ENCODE peak calls at places on chromosomes 7 and 10, in five cellular contexts. P, K, F, Z and H are unnamed samples.
A peak's percentile ranks its signal among the peaks of the same experiment; 100 is the strongest.

GRCh38 chr7:130293521-130293920 is 560 bp downstream of the CPA4 start:
- DNase-seq in Z (no peak), K (no peak), P (no peak), F (no peak), H (no peak)

GRCh38 chr7:104956753-104957450 is 57.1 kb upstream of the KMT2E start:
- DNase-seq in Z (peak; percentile 94), P (peak; percentile 72), K (no peak), F (no peak), H (no peak)

GRCh38 chr10:13536674-13537366 is 8.0 kb upstream of the BEND7 start:
- DNase-seq in K (no peak), P (peak; percentile 49), F (peak; percentile 62), Z (peak; percentile 41), H (peak; percentile 74)

GRCh38 chr7:22582860-22583640 is 83.1 kb upstream of the STEAP1B start:
- DNase-seq in Z (peak; percentile 92), K (no peak), P (peak; percentile 93), F (peak; percentile 50), H (peak; percentile 88)

GRCh38 chr7:94183289-94183749 is 179.2 kb upstream of the BET1 start:
- DNase-seq in K (no peak), Z (peak; percentile 100), F (no peak), P (peak; percentile 100), H (peak; percentile 56)

GRCh38 chr7:134637934-134638719 is 8.5 kb upstream of the BPGM start:
- DNase-seq in Z (no peak), K (no peak), F (no peak), P (no peak), H (no peak)

GRCh38 chr10:58209669-58210068 is 58.0 kb downstream of the IPMK start:
- DNase-seq in K (no peak), Z (peak; percentile 18), F (no peak), P (peak; percentile 49), H (no peak)

GRCh38 chr10:114458955-114459354 is 54.7 kb upstream of the AFAP1L2 start:
- DNase-seq in P (peak; percentile 64), Z (peak; percentile 38), F (peak; percentile 68), K (no peak), H (peak; percentile 41)

GRCh38 chr10:44925811-44926760 is 14.9 kb downstream of the TMEM72 start:
- DNase-seq in F (no peak), P (no peak), Z (no peak), K (no peak), H (no peak)

GRCh38 chr10:28054211-28054888 is 55.5 kb upstream of the ODAD2 start:
- DNase-seq in P (peak; percentile 90), Z (peak; percentile 71), K (no peak), F (no peak), H (no peak)

GRCh38 chr10:101066890-101067355 is 5.1 kb downstream of the KAZALD1 start:
- DNase-seq in P (no peak), Z (no peak), F (peak; percentile 22), K (no peak), H (no peak)

GRCh38 chr10:70549962-70550845 is 52.3 kb downstream of the PRF1 start:
- DNase-seq in K (peak; percentile 79), Z (peak; percentile 73), P (peak; percentile 73), F (peak; percentile 70), H (peak; percentile 81)

GRCh38 chr7:92135100-92135429 is 788 bp upstream of the CYP51A1 start:
- DNase-seq in Z (no peak), F (peak; percentile 43), P (peak; percentile 44), K (no peak), H (no peak)

GRCh38 chr7:157674027-157674714 is 337.4 kb downstream of the DNAJB6 start:
- DNase-seq in Z (no peak), F (no peak), P (no peak), K (no peak), H (no peak)

GRCh38 chr7:148761499-148762278 is 63.0 kb downstream of the CUL1 start:
- DNase-seq in F (no peak), P (no peak), K (no peak), Z (no peak), H (no peak)

GRCh38 chr10:43594944-43595589 is 11.2 kb upstream of the ZNF485 start:
- DNase-seq in P (peak; percentile 76), Z (peak; percentile 63), F (no peak), K (no peak), H (peak; percentile 37)

GRCh38 chr7:116670409-116671036 is 1.5 kb upstream of the MET start:
- DNase-seq in F (peak; percentile 33), P (no peak), K (no peak), Z (no peak), H (peak; percentile 46)

GRCh38 chr10:71573562-71574300 is 145.8 kb downstream of the C10orf105 start:
- DNase-seq in Z (no peak), F (no peak), K (no peak), P (no peak), H (no peak)

GRCh38 chr10:87818505-87819273 is 663 bp upstream of the ATAD1 start:
- DNase-seq in Z (peak; percentile 45), K (peak; percentile 66), P (peak; percentile 47), F (peak; percentile 30), H (peak; percentile 22)
- TF ChIP-seq CTCF in Z (no peak), K (peak; percentile 13), P (no peak), F (no peak), H (no peak)

DNA sequence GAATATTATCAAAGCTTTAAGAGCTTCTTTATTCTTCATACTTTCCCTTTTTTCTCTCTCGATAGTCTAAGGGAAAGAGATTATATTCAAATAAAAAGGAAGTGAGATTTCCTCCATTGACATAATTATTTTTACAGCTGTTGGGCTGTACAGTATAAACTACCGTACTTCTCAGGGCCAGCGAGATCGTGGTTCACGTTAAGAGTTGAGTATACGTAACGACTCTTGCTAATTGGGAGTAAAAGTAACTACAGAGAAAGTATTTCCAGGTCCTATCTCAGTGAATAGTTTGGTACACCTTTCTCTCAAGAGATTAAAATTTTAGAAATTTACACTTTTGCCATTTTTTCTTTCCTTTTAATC is 57.8 kb downstream of the INPP5F start:
- DNase-seq in K (no peak), P (no peak), F (no peak), Z (no peak), H (no peak)
- TF ChIP-seq CTCF in K (no peak), P (no peak), F (no peak), Z (no peak), H (no peak)

DNA sequence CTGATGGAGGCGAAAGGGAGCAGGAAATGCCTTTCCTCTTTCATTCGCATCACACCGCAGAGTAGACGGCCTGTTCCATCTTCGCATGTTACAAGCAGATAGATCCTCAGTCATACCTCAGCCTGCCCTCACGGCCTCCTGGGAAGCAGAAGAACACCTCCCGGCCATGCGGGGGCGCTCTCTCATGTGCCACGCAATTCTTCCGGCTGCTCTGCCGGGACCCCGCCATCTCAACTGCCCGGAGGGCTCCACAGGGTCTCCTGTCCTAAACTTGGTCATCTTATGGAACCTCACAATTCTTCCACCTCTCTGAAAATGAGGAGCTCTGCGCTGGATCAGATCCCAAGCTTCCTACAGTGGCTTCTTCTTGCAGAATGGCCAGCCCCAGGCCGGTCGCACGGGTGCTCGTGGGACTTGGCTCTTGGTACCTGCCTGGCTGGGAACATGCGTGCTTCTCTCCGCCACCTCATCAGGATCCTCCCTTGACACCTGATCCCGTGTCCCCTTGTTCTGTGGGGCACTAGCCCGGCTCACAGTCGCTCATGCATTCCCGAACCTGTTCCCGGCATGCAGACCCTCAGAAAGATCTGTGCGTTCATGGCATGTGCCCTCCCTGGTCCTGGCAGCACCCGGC is 262.8 kb upstream of the SHH start:
- DNase-seq in Z (no peak), P (no peak), F (no peak), K (no peak), H (no peak)
- TF ChIP-seq CTCF in Z (no peak), P (no peak), F (no peak), K (no peak), H (no peak)

GRCh38 chr7:80288175-80289122 is 153.8 kb downstream of the GNAI1 start:
- DNase-seq in F (no peak), P (peak; percentile 99), K (no peak), Z (peak; percentile 72), H (no peak)
- TF ChIP-seq CTCF in F (no peak), P (peak; percentile 35), K (no peak), Z (peak; percentile 12), H (no peak)

DNA sequence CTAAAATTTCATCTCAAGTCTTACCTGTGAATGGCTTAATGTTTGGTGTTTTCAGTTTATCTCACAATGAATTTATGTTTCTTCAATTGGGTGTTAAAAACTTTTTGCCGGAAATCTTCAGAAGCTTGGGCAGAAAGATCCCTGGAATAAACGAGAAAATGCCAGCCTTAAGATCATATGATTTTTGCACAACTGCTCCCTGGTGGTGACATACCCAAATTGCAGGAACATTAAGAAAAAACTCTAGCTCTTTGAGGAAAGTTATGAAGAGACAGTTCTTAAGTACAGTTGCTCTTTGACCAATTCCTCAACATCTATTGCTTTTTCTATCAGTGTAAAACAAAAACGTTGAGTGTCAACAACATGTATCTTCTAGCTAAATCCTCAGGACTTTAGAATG is 48.2 kb upstream of the CREB5 start:
- DNase-seq in Z (peak; percentile 24), K (no peak), F (no peak), P (no peak), H (no peak)
- TF ChIP-seq CTCF in Z (peak; percentile 17), K (no peak), F (no peak), P (peak; percentile 35), H (peak; percentile 23)